ENCODE peak calls at places on chromosomes 7 and 10, in five cellular contexts. V is HepG2, J is H1, B is K562, Z is GM12878. G is an unnamed sample. For H3K4me1, the result is how much of the 10 kb centered on the place peaks cover.

GRCh38 chr7:68306692-68307107 is 1291.6 kb upstream of the AUTS2 start:
- DNase-seq in V (no peak), J (no peak), B (no peak), Z (no peak), G (no peak)

GRCh38 chr7:95586951-95587301 is 9.4 kb downstream of the PDK4 start:
- DNase-seq in V (no peak), J (no peak), B (no peak), Z (no peak), G (no peak)

GRCh38 chr10:112208292-112208691 is 24.7 kb upstream of the GPAM start:
- DNase-seq in V (no peak), J (no peak), B (no peak), Z (no peak), G (no peak)

GRCh38 chr10:124612611-124613498 is 131.3 kb downstream of the FAM53B start:
- DNase-seq in V (peak), J (peak), B (peak), Z (no peak), G (peak)

GRCh38 chr10:70457759-70458305 is 16.4 kb upstream of the NODAL start:
- DNase-seq in V (no peak), J (no peak), B (no peak), Z (no peak), G (no peak)

GRCh38 chr7:88789480-88790064 is 6.0 kb downstream of the TEX47 start:
- DNase-seq in V (no peak), J (no peak), B (no peak), Z (no peak), G (peak)

GRCh38 chr7:112503361-112504023 is 22.7 kb downstream of the LSMEM1 start:
- DNase-seq in V (no peak), J (no peak), B (no peak), Z (no peak), G (no peak)

GRCh38 chr7:91949221-91950009 is 8.8 kb downstream of the AKAP9 start:
- DNase-seq in V (no peak), J (no peak), B (no peak), Z (no peak), G (no peak)

GRCh38 chr7:154304740-154305679 is 252.8 kb downstream of the DPP6 start:
- DNase-seq in V (no peak), J (peak), B (no peak), Z (no peak), G (no peak)

GRCh38 chr7:106736508-106737201 is 75.7 kb upstream of the CCDC71L start:
- DNase-seq in V (peak), J (peak), B (peak), Z (peak), G (peak)

GRCh38 chr7:149625339-149625946 is 127.8 kb upstream of the ZNF746 start:
- DNase-seq in V (peak), J (peak), B (peak), Z (no peak), G (peak)

GRCh38 chr7:148296994-148297644 is 293.4 kb upstream of the C7orf33 start:
- DNase-seq in V (no peak), J (no peak), B (peak), Z (no peak), G (peak)

GRCh38 chr7:4244635-4245034 is 437.5 kb upstream of the FOXK1 start:
- DNase-seq in V (no peak), J (no peak), B (no peak), Z (no peak), G (no peak)

GRCh38 chr10:112818381-112818780 is 131.7 kb upstream of the TCF7L2 start:
- DNase-seq in V (no peak), J (no peak), B (no peak), Z (no peak), G (no peak)

GRCh38 chr10:78634389-78634815 is 434.4 kb upstream of the ZMIZ1 start:
- DNase-seq in V (no peak), J (no peak), B (no peak), Z (no peak), G (no peak)

GRCh38 chr10:123043409-123043925 is 34.7 kb downstream of the ACADSB start:
- DNase-seq in V (peak), J (peak), B (peak), Z (peak), G (peak)

GRCh38 chr10:127278001-127278400 is 81.6 kb upstream of the INSYN2A start:
- DNase-seq in V (peak), J (no peak), B (no peak), Z (no peak), G (no peak)

GRCh38 chr10:24849051-24849450 is 103.4 kb downstream of the PRTFDC1 start:
- DNase-seq in V (no peak), J (no peak), B (no peak), Z (no peak), G (no peak)

GRCh38 chr10:8731415-8732110 is 677.1 kb downstream of the GATA3 start:
- DNase-seq in V (no peak), J (no peak), B (no peak), Z (no peak), G (peak)

GRCh38 chr7:154858836-154859537 is 143.9 kb downstream of the PAXIP1 start:
- DNase-seq in V (no peak), J (no peak), B (no peak), Z (no peak), G (no peak)

GRCh38 chr10:5560142-5560843 is 35.5 kb downstream of the CALML3 start:
- DNase-seq in V (no peak), J (no peak), B (peak), Z (no peak), G (no peak)

GRCh38 chr7:135979674-135980660 is 2.8 kb upstream of the MTPN start:
- DNase-seq in V (no peak), J (no peak), B (no peak), Z (no peak), G (no peak)

GRCh38 chr10:91885362-91886079 is 23.8 kb downstream of the FGFBP3 start:
- DNase-seq in V (no peak), J (no peak), B (no peak), Z (no peak), G (no peak)

GRCh38 chr7:73701357-73701995 is 18.0 kb downstream of the STX1A start:
- DNase-seq in V (peak), J (peak), B (peak), Z (no peak), G (peak)

GRCh38 chr10:31071232-31071999 is 39.8 kb upstream of the ZNF438 start:
- DNase-seq in V (no peak), J (no peak), B (no peak), Z (no peak), G (no peak)

GRCh38 chr7:158129037-158130022 is 458.3 kb downstream of the PTPRN2 start:
- DNase-seq in V (no peak), J (no peak), B (no peak), Z (no peak), G (no peak)

GRCh38 chr10:70587045-70587658 is 15.4 kb downstream of the PRF1 start:
- DNase-seq in V (no peak), J (no peak), B (no peak), Z (peak), G (no peak)

GRCh38 chr10:78432582-78432981 is 398.9 kb downstream of the RPS24 start:
- DNase-seq in V (peak), J (no peak), B (no peak), Z (no peak), G (no peak)

GRCh38 chr7:140857048-140857447 is 67.7 kb downstream of the BRAF start:
- DNase-seq in V (no peak), J (no peak), B (no peak), Z (no peak), G (no peak)

GRCh38 chr7:100396421-100396982 is 23.2 kb downstream of the PILRA start:
- DNase-seq in V (no peak), J (no peak), B (no peak), Z (peak), G (no peak)

GRCh38 chr10:122348512-122348911 is 26.0 kb upstream of the PLEKHA1 start:
- DNase-seq in V (no peak), J (no peak), B (no peak), Z (no peak), G (no peak)

GRCh38 chr10:78405781-78406180 is 372.1 kb downstream of the RPS24 start:
- DNase-seq in V (no peak), J (no peak), B (no peak), Z (no peak), G (no peak)

GRCh38 chr7:143493755-143494154 is 16.1 kb downstream of the TAS2R41 start:
- DNase-seq in V (no peak), J (no peak), B (no peak), Z (no peak), G (no peak)

GRCh38 chr7:27834179-27834921 is 94.4 kb downstream of the TAX1BP1 start:
- DNase-seq in V (no peak), J (no peak), B (no peak), Z (no peak), G (peak)

GRCh38 chr7:145313601-145314000 is 477.7 kb upstream of the TPK1 start:
- DNase-seq in V (no peak), J (no peak), B (no peak), Z (no peak), G (no peak)

GRCh38 chr10:24385776-24386175 is 176.8 kb downstream of the KIAA1217 start:
- DNase-seq in V (no peak), J (no peak), B (no peak), Z (no peak), G (peak)

GRCh38 chr10:116268976-116269375 is 4.0 kb downstream of the GFRA1 start:
- DNase-seq in V (no peak), J (no peak), B (no peak), Z (no peak), G (no peak)

GRCh38 chr10:116270691-116271592 is 2.1 kb downstream of the GFRA1 start:
- DNase-seq in V (no peak), J (peak), B (no peak), Z (no peak), G (peak)

GRCh38 chr10:116272497-116273221 is at the start of gene GFRA1:
- DNase-seq in V (no peak), J (peak), B (no peak), Z (no peak), G (peak)

GRCh38 chr10:116271593-116272496 is 1.2 kb downstream of the GFRA1 start:
- DNase-seq in V (no peak), J (peak), B (no peak), Z (no peak), G (peak)

GRCh38 chr10:116269612-116270011 is 3.4 kb downstream of the GFRA1 start:
- DNase-seq in V (no peak), J (no peak), B (no peak), Z (no peak), G (peak)
- TF ChIP-seq CREB1 in V (no peak), J (no peak), B (no peak), Z (no peak), G (peak)

DNA sequence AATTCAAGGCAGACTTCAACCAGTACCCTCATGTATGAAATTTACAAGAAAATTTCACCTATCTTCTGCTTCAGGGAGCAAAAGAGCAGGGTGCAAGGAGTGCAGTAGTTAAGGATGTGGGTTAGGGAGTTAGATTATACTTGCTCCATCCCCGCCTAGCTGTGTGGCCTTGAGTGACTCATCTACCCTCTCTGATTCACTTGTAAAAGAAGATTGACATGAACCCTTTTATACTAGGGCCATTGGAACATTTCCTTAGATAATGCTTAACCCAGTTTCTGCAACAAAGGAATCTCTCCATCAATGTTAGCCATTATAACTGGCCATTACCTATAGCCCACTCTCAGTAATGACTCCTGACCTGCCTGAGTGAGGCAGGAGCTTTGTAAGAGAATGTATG is 10.2 kb upstream of the HSPA12A start:
- DNase-seq in V (no peak), J (no peak), B (no peak), Z (no peak), G (no peak)
- H3K4me1 ChIP-seq in V (under half), J (under half), B (under half), Z (under half), G (under half)

DNA sequence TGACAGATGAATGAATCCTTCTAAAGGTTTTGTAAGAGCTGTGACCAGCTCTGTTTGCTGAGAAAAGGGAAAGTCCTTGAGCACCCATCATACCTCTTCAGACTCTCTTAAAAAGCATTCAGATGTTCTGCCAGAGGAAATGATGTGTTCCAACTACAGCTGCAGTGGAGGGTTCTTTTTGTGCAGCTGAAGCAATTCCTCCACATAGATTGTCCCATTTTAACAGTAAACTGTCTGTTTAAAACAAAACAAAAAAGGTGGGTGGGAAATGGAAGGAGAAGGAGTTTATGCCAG is 364.5 kb downstream of the AUTS2 start:
- DNase-seq in V (no peak), J (no peak), B (no peak), Z (peak), G (no peak)
- TF ChIP-seq CREB1 in V (no peak), J (no peak), B (no peak), Z (no peak), G (no peak)

GRCh38 chr7:114784756-114785155 is 137.1 kb upstream of the MDFIC start:
- DNase-seq in V (no peak), J (no peak), B (no peak), Z (no peak), G (no peak)

GRCh38 chr7:114787556-114787955 is 134.3 kb upstream of the MDFIC start:
- DNase-seq in V (no peak), J (no peak), B (no peak), Z (no peak), G (no peak)

GRCh38 chr7:114785496-114785895 is 136.4 kb upstream of the MDFIC start:
- DNase-seq in V (no peak), J (no peak), B (no peak), Z (no peak), G (no peak)

GRCh38 chr7:114784177-114784576 is 137.7 kb upstream of the MDFIC start:
- DNase-seq in V (no peak), J (no peak), B (no peak), Z (no peak), G (no peak)

DNA sequence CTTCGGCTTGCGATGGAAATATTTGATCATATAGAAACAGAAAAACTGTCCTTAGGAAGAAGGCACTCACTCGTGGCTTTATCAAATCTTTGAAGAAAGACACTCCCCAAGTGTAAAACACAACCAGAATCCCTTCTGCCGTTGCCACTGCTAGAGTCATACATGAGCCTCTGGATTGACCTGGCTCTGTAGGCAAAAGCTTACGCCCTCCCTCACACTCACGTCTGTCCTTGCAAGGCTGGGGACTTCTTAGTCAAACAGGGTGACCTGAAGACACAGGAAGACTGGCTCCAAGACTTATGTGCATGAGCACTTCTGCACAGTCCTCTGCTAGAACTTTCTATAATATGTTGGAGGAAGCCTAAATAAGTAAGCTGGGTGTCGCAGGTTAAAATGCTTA is 135.4 kb upstream of the MDFIC start:
- DNase-seq in V (no peak), J (no peak), B (no peak), Z (no peak), G (no peak)
- H3K4me1 ChIP-seq in V (under half), J (under half), B (under half), Z (under half), G (under half)

GRCh38 chr7:101678713-101679112 is 49.6 kb upstream of the MYL10 start:
- DNase-seq in V (no peak), J (no peak), B (no peak), Z (no peak), G (no peak)
- TF ChIP-seq CREB1 in V (no peak), J (no peak), B (no peak), Z (no peak), G (no peak)

GRCh38 chr10:14526326-14526725 is 195.6 kb upstream of the FRMD4A start:
- DNase-seq in V (no peak), J (no peak), B (no peak), Z (no peak), G (no peak)

GRCh38 chr10:14527915-14528314 is 197.2 kb upstream of the FRMD4A start:
- DNase-seq in V (no peak), J (no peak), B (no peak), Z (no peak), G (no peak)

GRCh38 chr10:14530465-14530864 is 199.7 kb upstream of the FRMD4A start:
- DNase-seq in V (no peak), J (no peak), B (no peak), Z (no peak), G (no peak)

GRCh38 chr10:14527134-14527780 is 196.5 kb upstream of the FRMD4A start:
- DNase-seq in V (no peak), J (no peak), B (no peak), Z (no peak), G (no peak)

GRCh38 chr10:14528450-14528849 is 197.7 kb upstream of the FRMD4A start:
- DNase-seq in V (no peak), J (no peak), B (no peak), Z (no peak), G (no peak)
- H3K4me1 ChIP-seq in V (under half), J (under half), B (under half), Z (under half), G (under half)

GRCh38 chr10:1097436-1097835 is 41.3 kb downstream of the WDR37 start:
- DNase-seq in V (no peak), J (no peak), B (no peak), Z (no peak), G (no peak)

GRCh38 chr10:1095498-1095897 is 39.3 kb downstream of the WDR37 start:
- DNase-seq in V (no peak), J (no peak), B (no peak), Z (no peak), G (no peak)

GRCh38 chr10:1093696-1094095 is 37.5 kb downstream of the WDR37 start:
- DNase-seq in V (no peak), J (no peak), B (no peak), Z (no peak), G (no peak)

GRCh38 chr10:1094112-1095057 is 38.2 kb downstream of the WDR37 start:
- DNase-seq in V (no peak), J (no peak), B (no peak), Z (peak), G (no peak)

GRCh38 chr10:1096287-1096889 is 40.2 kb downstream of the WDR37 start:
- DNase-seq in V (no peak), J (no peak), B (no peak), Z (no peak), G (no peak)
- TF ChIP-seq CREB1 in V (no peak), J (no peak), B (no peak), Z (no peak), G (no peak)

GRCh38 chr7:151014950-151015349 is 9.3 kb downstream of the ATG9B start:
- DNase-seq in V (no peak), J (no peak), B (no peak), Z (no peak), G (no peak)
- H3K4me1 ChIP-seq in V (half or more), J (under half), B (under half), Z (under half), G (under half)

DNA sequence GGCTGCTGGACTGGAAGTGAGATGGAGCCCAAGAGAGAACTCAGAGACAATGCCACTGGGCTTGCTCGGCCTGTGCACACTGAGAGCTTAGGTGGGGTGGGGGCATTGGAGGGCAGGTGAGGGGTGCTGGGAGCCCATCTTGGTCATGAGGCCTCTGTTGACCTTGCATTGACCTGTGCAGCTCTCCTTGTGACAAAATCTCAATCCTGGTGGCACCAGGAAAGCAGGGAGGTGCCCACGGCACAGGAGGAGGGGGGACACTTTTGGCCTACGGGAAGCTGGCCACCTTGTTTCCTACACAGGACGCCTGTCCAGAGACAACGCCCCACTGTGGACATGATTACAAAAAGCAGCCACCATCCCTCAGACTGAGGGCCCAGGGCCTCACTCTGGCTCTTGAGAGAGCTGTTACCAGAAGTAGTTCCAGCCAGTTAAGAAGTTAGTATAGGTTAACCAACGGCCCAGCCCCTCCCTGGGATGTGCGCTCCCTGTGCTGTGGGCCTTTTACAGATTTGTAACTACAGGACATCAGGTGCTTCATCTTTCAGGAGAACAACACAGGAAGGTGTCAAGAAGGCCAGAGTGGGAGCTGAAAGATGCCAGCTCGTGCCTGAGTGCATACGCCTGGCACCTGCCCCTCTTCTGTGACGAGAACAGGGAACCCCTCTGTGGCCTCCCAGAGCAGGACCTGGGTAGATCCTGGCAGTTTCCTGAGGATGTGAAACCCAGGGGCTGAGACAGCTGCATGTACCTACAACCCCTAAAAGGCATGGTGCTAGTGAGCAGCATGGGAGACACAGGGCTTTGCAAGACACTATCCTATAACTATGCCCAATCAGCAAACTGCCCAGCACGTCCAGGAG is 10.3 kb downstream of the PKD1L1 start:
- DNase-seq in V (no peak), J (no peak), B (no peak), Z (peak), G (no peak)
- TF ChIP-seq CREB1 in V (no peak), J (no peak), B (no peak), Z (peak), G (no peak)

DNA sequence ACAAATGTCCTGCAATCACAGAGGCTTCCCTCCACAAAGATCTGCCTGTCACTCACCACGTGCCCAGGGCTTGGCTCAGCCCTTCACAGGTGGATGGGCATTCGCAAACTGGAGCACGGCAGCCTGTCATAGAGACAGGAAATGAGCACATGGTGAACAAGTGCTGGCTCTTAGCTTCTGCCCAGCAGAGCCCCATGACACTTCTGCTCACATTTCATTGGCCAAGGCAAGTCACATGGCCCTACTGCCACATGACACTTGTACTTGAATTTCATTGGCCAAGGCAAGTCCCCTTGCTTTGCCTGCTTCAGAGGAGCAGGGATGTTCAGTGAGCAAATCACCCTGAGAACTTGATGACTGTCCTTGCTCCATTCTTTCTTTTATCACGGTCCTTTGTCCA is 110.8 kb upstream of the PPP2R2D start:
- DNase-seq in V (no peak), J (no peak), B (peak), Z (no peak), G (no peak)
- H3K4me1 ChIP-seq in V (under half), J (under half), B (under half), Z (under half), G (under half)